ENCODE peak calls at places on chromosomes 2 and 18, in ten cellular contexts. One of them, this sample, is unnamed.

GRCh38 chr2:219630770-219631405 is 3.5 kb downstream of the SLC4A3 start:
- DNase-seq in CD8-positive, alpha-beta T cell: no peak
- DNase-seq in AG09319: no peak
- DNase-seq in ovary: peak; percentile 34
- DNase-seq in AG04450: no peak
- DNase-seq in K562: no peak
- DNase-seq in CD4-positive, alpha-beta T cell: no peak
- DNase-seq in cardiac fibroblast: no peak
- DNase-seq in GM13977: no peak
- DNase-seq in left lung: peak; percentile 58
- DNase-seq in this sample: no peak

GRCh38 chr2:219969508-219969907 is 342.1 kb downstream of the SLC4A3 start:
- DNase-seq in CD8-positive, alpha-beta T cell: no peak
- DNase-seq in ovary: no peak
- DNase-seq in GM13977: no peak
- DNase-seq in AG04450: peak; percentile 41
- DNase-seq in K562: no peak
- DNase-seq in cardiac fibroblast: peak; percentile 7
- DNase-seq in CD4-positive, alpha-beta T cell: no peak
- DNase-seq in left lung: no peak
- DNase-seq in AG09319: peak; percentile 54
- DNase-seq in this sample: peak; percentile 78

GRCh38 chr2:121999273-121999672 is 243.8 kb downstream of the TSN start:
- DNase-seq in AG09319: no peak
- DNase-seq in cardiac fibroblast: peak; percentile 53
- DNase-seq in ovary: no peak
- DNase-seq in CD8-positive, alpha-beta T cell: no peak
- DNase-seq in left lung: no peak
- DNase-seq in GM13977: no peak
- DNase-seq in AG04450: no peak
- DNase-seq in CD4-positive, alpha-beta T cell: no peak
- DNase-seq in K562: peak; percentile 52
- DNase-seq in this sample: peak; percentile 36

GRCh38 chr2:113760400-113760799 is 4.0 kb upstream of the SLC35F5 start:
- DNase-seq in GM13977: no peak
- DNase-seq in K562: no peak
- DNase-seq in AG09319: no peak
- DNase-seq in ovary: no peak
- DNase-seq in CD4-positive, alpha-beta T cell: no peak
- DNase-seq in AG04450: no peak
- DNase-seq in left lung: no peak
- DNase-seq in cardiac fibroblast: peak; percentile 92
- DNase-seq in CD8-positive, alpha-beta T cell: no peak
- DNase-seq in this sample: peak; percentile 44

GRCh38 chr2:69087912-69088240 is 74.9 kb downstream of the ANTXR1 start:
- DNase-seq in AG04450: no peak
- DNase-seq in K562: no peak
- DNase-seq in GM13977: no peak
- DNase-seq in cardiac fibroblast: peak; percentile 72
- DNase-seq in CD8-positive, alpha-beta T cell: no peak
- DNase-seq in ovary: no peak
- DNase-seq in CD4-positive, alpha-beta T cell: no peak
- DNase-seq in left lung: no peak
- DNase-seq in AG09319: no peak
- DNase-seq in this sample: peak; percentile 4

GRCh38 chr2:174485763-174486613 is 841 bp downstream of the GPR155 start:
- DNase-seq in K562: peak; percentile 67
- DNase-seq in AG04450: peak; percentile 41
- DNase-seq in CD8-positive, alpha-beta T cell: peak; percentile 31
- DNase-seq in GM13977: peak; percentile 26
- DNase-seq in left lung: no peak
- DNase-seq in cardiac fibroblast: peak; percentile 27
- DNase-seq in AG09319: no peak
- DNase-seq in CD4-positive, alpha-beta T cell: no peak
- DNase-seq in ovary: peak; percentile 47
- DNase-seq in this sample: no peak

GRCh38 chr18:46071615-46071893 is 506 bp downstream of the PSTPIP2 start:
- DNase-seq in AG04450: no peak
- DNase-seq in cardiac fibroblast: no peak
- DNase-seq in AG09319: no peak
- DNase-seq in left lung: no peak
- DNase-seq in CD8-positive, alpha-beta T cell: peak; percentile 8
- DNase-seq in K562: peak; percentile 22
- DNase-seq in ovary: no peak
- DNase-seq in CD4-positive, alpha-beta T cell: no peak
- DNase-seq in GM13977: no peak
- DNase-seq in this sample: no peak

GRCh38 chr2:157336137-157336721 is 10.6 kb upstream of the ERMN start:
- DNase-seq in CD4-positive, alpha-beta T cell: no peak
- DNase-seq in left lung: no peak
- DNase-seq in ovary: no peak
- DNase-seq in AG09319: no peak
- DNase-seq in K562: peak; percentile 77
- DNase-seq in AG04450: no peak
- DNase-seq in CD8-positive, alpha-beta T cell: peak; percentile 60
- DNase-seq in GM13977: peak; percentile 18
- DNase-seq in cardiac fibroblast: peak; percentile 49
- DNase-seq in this sample: peak; percentile 65

GRCh38 chr18:50853863-50854271 is 25.1 kb upstream of the ME2 start:
- DNase-seq in CD4-positive, alpha-beta T cell: no peak
- DNase-seq in AG04450: no peak
- DNase-seq in ovary: no peak
- DNase-seq in K562: peak; percentile 25
- DNase-seq in cardiac fibroblast: peak; percentile 76
- DNase-seq in left lung: no peak
- DNase-seq in AG09319: no peak
- DNase-seq in GM13977: no peak
- DNase-seq in CD8-positive, alpha-beta T cell: no peak
- DNase-seq in this sample: peak; percentile 79

GRCh38 chr2:8000861-8001260 is 681.0 kb upstream of the ID2 start:
- DNase-seq in cardiac fibroblast: no peak
- DNase-seq in AG09319: no peak
- DNase-seq in AG04450: no peak
- DNase-seq in K562: peak; percentile 36
- DNase-seq in CD4-positive, alpha-beta T cell: no peak
- DNase-seq in ovary: no peak
- DNase-seq in CD8-positive, alpha-beta T cell: no peak
- DNase-seq in left lung: no peak
- DNase-seq in GM13977: no peak
- DNase-seq in this sample: peak; percentile 23
- TF ChIP-seq CTCF in cardiac fibroblast: peak; percentile 28
- TF ChIP-seq CTCF in AG09319: no peak
- TF ChIP-seq CTCF in AG04450: peak; percentile 29
- TF ChIP-seq CTCF in K562: peak; percentile 43
- TF ChIP-seq CTCF in CD4-positive, alpha-beta T cell: no peak
- TF ChIP-seq CTCF in ovary: no peak
- TF ChIP-seq CTCF in CD8-positive, alpha-beta T cell: no peak
- TF ChIP-seq CTCF in left lung: no peak
- TF ChIP-seq CTCF in GM13977: peak; percentile 24
- TF ChIP-seq CTCF in this sample: no peak

GRCh38 chr2:85769236-85769986 is 15.6 kb downstream of the ATOH8 start:
- DNase-seq in CD8-positive, alpha-beta T cell: no peak
- DNase-seq in left lung: no peak
- DNase-seq in AG04450: no peak
- DNase-seq in ovary: no peak
- DNase-seq in AG09319: no peak
- DNase-seq in K562: no peak
- DNase-seq in cardiac fibroblast: peak; percentile 17
- DNase-seq in GM13977: peak; percentile 51
- DNase-seq in CD4-positive, alpha-beta T cell: no peak
- DNase-seq in this sample: no peak
- TF ChIP-seq CTCF in CD8-positive, alpha-beta T cell: no peak
- TF ChIP-seq CTCF in left lung: no peak
- TF ChIP-seq CTCF in AG04450: peak; percentile 33
- TF ChIP-seq CTCF in ovary: no peak
- TF ChIP-seq CTCF in AG09319: peak; percentile 10
- TF ChIP-seq CTCF in K562: peak; percentile 43
- TF ChIP-seq CTCF in cardiac fibroblast: peak; percentile 39
- TF ChIP-seq CTCF in GM13977: no peak
- TF ChIP-seq CTCF in CD4-positive, alpha-beta T cell: no peak
- TF ChIP-seq CTCF in this sample: peak; percentile 16

DNA sequence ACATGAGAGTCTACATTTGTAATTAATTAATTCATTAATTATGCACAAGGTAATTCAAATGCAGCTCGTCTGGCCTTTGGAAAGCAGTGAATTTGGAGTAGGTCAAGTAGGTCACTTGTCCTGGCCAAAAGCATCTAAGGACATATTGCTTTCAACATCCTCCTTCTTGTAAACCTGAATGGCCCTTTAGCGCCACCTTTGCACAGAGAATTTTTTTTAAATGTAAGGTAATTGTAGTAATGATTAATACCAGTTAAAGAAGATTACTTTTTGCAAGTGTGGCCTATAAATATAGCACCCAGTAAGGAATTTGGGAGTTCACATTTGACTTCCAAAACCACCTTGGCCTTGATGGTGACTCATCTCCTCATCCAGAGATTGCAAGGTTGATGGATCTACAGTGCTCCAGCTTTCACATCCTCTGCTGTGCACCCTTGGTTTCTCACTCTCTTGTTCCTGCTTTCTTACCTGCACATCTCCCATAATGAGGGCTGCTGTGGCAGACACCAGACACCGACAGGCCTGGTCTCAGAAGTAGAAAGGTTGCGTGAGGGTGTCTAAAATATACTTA is 481.7 kb downstream of the TGIF1 start:
- DNase-seq in K562: no peak
- DNase-seq in ovary: no peak
- DNase-seq in CD4-positive, alpha-beta T cell: no peak
- DNase-seq in AG09319: no peak
- DNase-seq in left lung: no peak
- DNase-seq in AG04450: no peak
- DNase-seq in cardiac fibroblast: no peak
- DNase-seq in GM13977: no peak
- DNase-seq in CD8-positive, alpha-beta T cell: no peak
- DNase-seq in this sample: no peak
- TF ChIP-seq CTCF in K562: no peak
- TF ChIP-seq CTCF in ovary: no peak
- TF ChIP-seq CTCF in CD4-positive, alpha-beta T cell: no peak
- TF ChIP-seq CTCF in AG09319: no peak
- TF ChIP-seq CTCF in left lung: no peak
- TF ChIP-seq CTCF in AG04450: no peak
- TF ChIP-seq CTCF in cardiac fibroblast: no peak
- TF ChIP-seq CTCF in GM13977: no peak
- TF ChIP-seq CTCF in CD8-positive, alpha-beta T cell: no peak
- TF ChIP-seq CTCF in this sample: no peak

DNA sequence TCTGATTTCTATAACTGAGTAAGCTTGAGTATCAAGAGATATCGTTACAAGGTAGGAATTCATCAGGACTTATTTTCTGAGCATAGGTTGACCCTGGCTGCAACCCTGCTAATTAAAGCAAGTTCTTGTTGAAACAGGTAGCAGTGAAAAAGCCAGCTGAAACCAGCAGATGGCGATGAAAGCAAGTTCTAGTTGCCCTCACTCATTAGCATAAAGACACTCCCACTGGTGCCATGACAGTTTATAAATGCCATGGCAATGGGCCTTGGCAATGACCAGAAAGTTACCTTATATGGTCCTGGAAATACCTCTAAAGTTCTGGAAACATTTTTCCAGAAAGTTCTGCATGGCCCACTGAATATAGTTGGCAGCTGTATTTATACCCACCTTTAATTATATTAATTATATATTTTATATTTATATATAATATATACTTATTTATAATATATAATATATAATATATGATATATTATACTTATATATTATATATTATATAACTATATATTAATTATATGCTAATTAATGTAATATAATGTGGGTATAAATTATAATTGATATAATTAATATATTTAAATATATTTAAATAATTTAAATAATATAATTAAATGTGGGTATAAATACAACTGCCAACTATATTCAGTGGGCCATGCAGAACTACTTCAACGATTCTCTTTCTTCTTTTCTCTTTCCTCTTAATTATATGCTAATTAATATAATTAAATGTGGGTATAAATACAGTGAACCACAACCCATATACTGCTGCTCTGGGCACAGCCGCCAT is 188.0 kb downstream of the CDH7 start:
- DNase-seq in cardiac fibroblast: peak; percentile 7
- DNase-seq in CD8-positive, alpha-beta T cell: no peak
- DNase-seq in ovary: no peak
- DNase-seq in GM13977: peak; percentile 13
- DNase-seq in CD4-positive, alpha-beta T cell: no peak
- DNase-seq in AG09319: no peak
- DNase-seq in AG04450: no peak
- DNase-seq in left lung: no peak
- DNase-seq in K562: peak; percentile 8
- DNase-seq in this sample: peak; percentile 65
- TF ChIP-seq CTCF in cardiac fibroblast: peak; percentile 19
- TF ChIP-seq CTCF in CD8-positive, alpha-beta T cell: no peak
- TF ChIP-seq CTCF in ovary: no peak
- TF ChIP-seq CTCF in GM13977: peak; percentile 50
- TF ChIP-seq CTCF in CD4-positive, alpha-beta T cell: no peak
- TF ChIP-seq CTCF in AG09319: no peak
- TF ChIP-seq CTCF in AG04450: no peak
- TF ChIP-seq CTCF in left lung: no peak
- TF ChIP-seq CTCF in K562: no peak
- TF ChIP-seq CTCF in this sample: peak; percentile 33

GRCh38 chr2:230447036-230447435 is 31.0 kb downstream of the SP100 start:
- DNase-seq in cardiac fibroblast: no peak
- DNase-seq in CD8-positive, alpha-beta T cell: no peak
- DNase-seq in CD4-positive, alpha-beta T cell: no peak
- DNase-seq in ovary: no peak
- DNase-seq in GM13977: no peak
- DNase-seq in AG09319: no peak
- DNase-seq in K562: no peak
- DNase-seq in left lung: no peak
- DNase-seq in AG04450: no peak
- DNase-seq in this sample: no peak
- TF ChIP-seq CTCF in cardiac fibroblast: no peak
- TF ChIP-seq CTCF in CD8-positive, alpha-beta T cell: no peak
- TF ChIP-seq CTCF in CD4-positive, alpha-beta T cell: no peak
- TF ChIP-seq CTCF in ovary: no peak
- TF ChIP-seq CTCF in GM13977: no peak
- TF ChIP-seq CTCF in AG09319: no peak
- TF ChIP-seq CTCF in K562: no peak
- TF ChIP-seq CTCF in left lung: no peak
- TF ChIP-seq CTCF in AG04450: no peak
- TF ChIP-seq CTCF in this sample: no peak

GRCh38 chr2:110874565-110875383 is 142.4 kb downstream of the ACOXL start:
- DNase-seq in cardiac fibroblast: no peak
- DNase-seq in K562: peak; percentile 20
- DNase-seq in ovary: no peak
- DNase-seq in AG09319: no peak
- DNase-seq in GM13977: peak; percentile 45
- DNase-seq in CD8-positive, alpha-beta T cell: no peak
- DNase-seq in CD4-positive, alpha-beta T cell: no peak
- DNase-seq in AG04450: no peak
- DNase-seq in left lung: peak; percentile 72
- DNase-seq in this sample: no peak
- TF ChIP-seq CTCF in cardiac fibroblast: no peak
- TF ChIP-seq CTCF in K562: no peak
- TF ChIP-seq CTCF in ovary: no peak
- TF ChIP-seq CTCF in AG09319: no peak
- TF ChIP-seq CTCF in GM13977: no peak
- TF ChIP-seq CTCF in CD8-positive, alpha-beta T cell: no peak
- TF ChIP-seq CTCF in CD4-positive, alpha-beta T cell: no peak
- TF ChIP-seq CTCF in AG04450: no peak
- TF ChIP-seq CTCF in left lung: no peak
- TF ChIP-seq CTCF in this sample: no peak

DNA sequence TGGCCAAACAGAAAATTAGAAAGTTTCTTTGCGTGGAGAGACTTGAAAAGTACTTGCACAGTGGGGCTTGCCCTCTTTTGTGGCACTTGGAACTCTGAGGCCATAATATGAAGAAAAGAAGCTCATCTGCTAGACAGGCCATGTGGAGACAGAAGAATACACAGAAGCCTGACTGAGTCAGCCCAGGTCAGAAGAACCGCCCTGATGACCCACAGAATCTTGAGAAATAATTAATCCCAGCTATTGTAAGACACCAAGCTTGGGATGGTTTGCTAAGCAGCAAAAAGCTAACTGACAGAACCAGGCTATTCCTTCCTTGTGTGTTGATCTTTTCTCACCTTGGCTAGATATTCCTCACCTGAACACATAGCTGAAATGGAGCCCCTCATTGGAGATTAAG is 33.7 kb downstream of the G6PC2 start:
- DNase-seq in left lung: no peak
- DNase-seq in cardiac fibroblast: no peak
- DNase-seq in GM13977: no peak
- DNase-seq in AG09319: no peak
- DNase-seq in AG04450: no peak
- DNase-seq in ovary: no peak
- DNase-seq in K562: no peak
- DNase-seq in CD8-positive, alpha-beta T cell: no peak
- DNase-seq in CD4-positive, alpha-beta T cell: no peak
- DNase-seq in this sample: peak; percentile 22
- TF ChIP-seq CTCF in left lung: no peak
- TF ChIP-seq CTCF in cardiac fibroblast: no peak
- TF ChIP-seq CTCF in GM13977: no peak
- TF ChIP-seq CTCF in AG09319: no peak
- TF ChIP-seq CTCF in AG04450: no peak
- TF ChIP-seq CTCF in ovary: no peak
- TF ChIP-seq CTCF in K562: no peak
- TF ChIP-seq CTCF in CD8-positive, alpha-beta T cell: no peak
- TF ChIP-seq CTCF in CD4-positive, alpha-beta T cell: no peak
- TF ChIP-seq CTCF in this sample: no peak